ENCODE peak calls at places on chromosome 12, in eight cellular contexts. U is prostate gland; S is activated effector memory CD4-positive, alpha-beta T cell treated with Interleukin-2 at 50 U/mL for 16 hours; Y is Peyer's patch; A is NCI-H1436; M is non-pigmented ciliary epithelial cell; X is PC-9; L is NCI-H1105. Z is an unnamed sample.

GRCh38 chr12:69653703-69654102 is 43.0 kb upstream of the LRRC10 start:
- DNase-seq in U (no peak), X (no peak), Y (no peak), M (no peak), A (no peak), S (no peak), L (no peak), Z (no peak)

GRCh38 chr12:56951582-56952339 is 5.6 kb downstream of the RDH16 start:
- DNase-seq in M (no peak), Y (no peak), U (no peak), S (no peak), L (no peak), A (no peak), X (no peak), Z (no peak)

GRCh38 chr12:48615681-48616080 is 45.8 kb upstream of the LALBA start:
- DNase-seq in X (no peak), A (no peak), U (no peak), Y (no peak), M (no peak), S (no peak), L (no peak), Z (no peak)

GRCh38 chr12:93180566-93180965 is 197.2 kb upstream of the NUDT4 start:
- DNase-seq in S (no peak), L (no peak), X (no peak), U (no peak), Y (no peak), M (no peak), A (no peak), Z (no peak)

GRCh38 chr12:122935318-122935717 is 30.9 kb downstream of the ABCB9 start:
- DNase-seq in S (no peak), U (no peak), A (no peak), Y (no peak), M (no peak), X (no peak), L (no peak), Z (no peak)

GRCh38 chr12:25491396-25491948 is 61.6 kb downstream of the LMNTD1 start:
- DNase-seq in M (no peak), A (no peak), Y (no peak), L (no peak), U (no peak), X (no peak), S (no peak), Z (no peak)

GRCh38 chr12:22993639-22994038 is 368.7 kb downstream of the ETNK1 start:
- DNase-seq in U (no peak), X (no peak), Y (no peak), M (no peak), L (no peak), A (no peak), S (no peak), Z (no peak)

GRCh38 chr12:54560374-54560858 is 11.0 kb downstream of the PDE1B start:
- DNase-seq in L (no peak), X (no peak), A (peak; percentile 76), M (peak; percentile 15), S (peak; percentile 73), Y (peak; percentile 95), U (peak; percentile 73), Z (peak; percentile 10)

GRCh38 chr12:112314981-112315380 is 67.2 kb downstream of the HECTD4 start:
- DNase-seq in M (peak; percentile 10), X (no peak), U (no peak), Y (no peak), A (no peak), S (no peak), L (peak; percentile 22), Z (no peak)

GRCh38 chr12:93766802-93767523 is 89.8 kb downstream of the CRADD start:
- DNase-seq in M (no peak), L (no peak), X (peak; percentile 20), A (no peak), S (no peak), U (peak; percentile 54), Y (no peak), Z (no peak)

GRCh38 chr12:91180577-91180976 is 2.0 kb downstream of the DCN start:
- DNase-seq in A (no peak), L (no peak), X (no peak), Y (no peak), U (no peak), S (no peak), M (no peak), Z (peak; percentile 82)

GRCh38 chr12:70002097-70002911 is 177.3 kb downstream of the MYRFL start:
- DNase-seq in S (no peak), L (no peak), U (no peak), A (no peak), Y (no peak), M (no peak), X (no peak), Z (no peak)

GRCh38 chr12:19681007-19681406 is 241.7 kb downstream of the AEBP2 start:
- DNase-seq in Y (no peak), L (no peak), U (no peak), X (no peak), S (no peak), A (peak; percentile 31), M (no peak), Z (no peak)

GRCh38 chr12:109744991-109745942 is 31.6 kb downstream of the FAM222A start:
- DNase-seq in Y (no peak), A (no peak), M (no peak), U (no peak), X (peak; percentile 20), L (no peak), S (no peak), Z (no peak)

GRCh38 chr12:57459750-57460400 is at the start of gene GLI1:
- DNase-seq in L (no peak), A (no peak), U (no peak), X (no peak), S (no peak), Y (peak; percentile 49), M (no peak), Z (no peak)

GRCh38 chr12:111404362-111405148 is 1.2 kb upstream of the SH2B3 start:
- DNase-seq in M (no peak), Y (peak; percentile 57), X (no peak), L (no peak), S (no peak), U (no peak), A (no peak), Z (no peak)